ENCODE peak calls at places on chromosomes 1 and 21, in four cellular contexts. V, P, E and A are unnamed samples.
A peak's percentile ranks its signal among the peaks of the same experiment; 100 is the strongest.

GRCh38 chr1:247576514-247576913 is 11.6 kb upstream of the OR2G2 start:
- DNase-seq in E (no peak), V (peak; percentile 18), P (peak; percentile 51), A (peak; percentile 57)

GRCh38 chr21:41786521-41786987 is 19.7 kb upstream of the RIPK4 start:
- DNase-seq in E (peak; percentile 98), V (peak; percentile 100), P (no peak), A (no peak)

GRCh38 chr1:6351480-6352137 is 42.0 kb downstream of the ACOT7 start:
- DNase-seq in P (no peak), V (no peak), E (no peak), A (no peak)

GRCh38 chr1:44646276-44646675 is 28.0 kb downstream of the TMEM53 start:
- DNase-seq in P (no peak), E (no peak), V (no peak), A (no peak)

GRCh38 chr1:205913451-205914204 is 29.6 kb downstream of the SLC26A9 start:
- DNase-seq in V (peak; percentile 41), E (peak; percentile 84), P (no peak), A (no peak)

GRCh38 chr1:231929311-231929710 is 302.7 kb downstream of the DISC1 start:
- DNase-seq in E (peak; percentile 66), V (peak; percentile 68), P (no peak), A (no peak)

GRCh38 chr21:41831453-41831831 is 47.7 kb downstream of the PRDM15 start:
- DNase-seq in E (no peak), V (no peak), P (no peak), A (no peak)

GRCh38 chr1:244239261-244239770 is 188.2 kb downstream of the ZBTB18 start:
- DNase-seq in V (no peak), E (no peak), P (peak; percentile 43), A (no peak)

GRCh38 chr21:14526816-14527689 is 19.1 kb downstream of the SAMSN1 start:
- DNase-seq in P (no peak), V (no peak), E (no peak), A (peak; percentile 29)

GRCh38 chr1:38077523-38078147 is 31.0 kb upstream of the POU3F1 start:
- DNase-seq in P (no peak), V (peak; percentile 43), E (no peak), A (no peak)

GRCh38 chr1:230071316-230071715 is 4.3 kb downstream of the GALNT2 start:
- DNase-seq in P (no peak), V (no peak), E (no peak), A (no peak)

GRCh38 chr1:183089025-183089639 is 65.9 kb downstream of the LAMC1 start:
- DNase-seq in E (peak; percentile 53), P (no peak), V (peak; percentile 24), A (no peak)

GRCh38 chr1:207284209-207284892 is 37.1 kb upstream of the CD55 start:
- DNase-seq in V (no peak), E (peak; percentile 23), P (no peak), A (no peak)

GRCh38 chr1:182990413-182991144 is 32.6 kb upstream of the LAMC1 start:
- DNase-seq in P (no peak), V (peak; percentile 71), E (peak; percentile 73), A (no peak)

GRCh38 chr1:117268926-117269378 is 58.2 kb upstream of the VTCN1 start:
- DNase-seq in E (peak; percentile 59), V (peak; percentile 81), P (no peak), A (no peak)

GRCh38 chr1:203289281-203289981 is 15.9 kb upstream of the BTG2 start:
- DNase-seq in P (peak; percentile 96), E (no peak), V (no peak), A (peak; percentile 98)

GRCh38 chr1:167185062-167185461 is 35.6 kb upstream of the POU2F1 start:
- DNase-seq in E (no peak), P (no peak), V (no peak), A (no peak)

GRCh38 chr21:46061063-46061462 is 36.8 kb upstream of the COL6A2 start:
- DNase-seq in P (no peak), V (peak; percentile 50), E (no peak), A (no peak)

GRCh38 chr1:157403203-157403602 is 149.1 kb downstream of the FCRL5 start:
- DNase-seq in V (peak; percentile 29), P (peak; percentile 96), E (peak; percentile 11), A (peak; percentile 46)

GRCh38 chr1:153611024-153611352 is 1.9 kb downstream of the S100A16 start:
- DNase-seq in V (peak; percentile 43), P (no peak), E (peak; percentile 68), A (no peak)

GRCh38 chr1:26696191-26696644 is 403 bp downstream of the ARID1A start:
- DNase-seq in V (no peak), E (no peak), P (no peak), A (peak; percentile 25)

GRCh38 chr1:9010781-9011323 is 15.4 kb downstream of the SLC2A7 start:
- DNase-seq in V (no peak), E (no peak), P (no peak), A (no peak)

GRCh38 chr1:152029144-152029936 is 7.5 kb downstream of the S100A11 start:
- DNase-seq in V (peak; percentile 28), P (peak; percentile 85), E (no peak), A (no peak)

GRCh38 chr1:32454726-32455125 is 10.1 kb upstream of the ZBTB8B start:
- DNase-seq in V (peak; percentile 47), E (peak; percentile 63), P (no peak), A (no peak)

GRCh38 chr1:38835230-38835827 is 24.2 kb downstream of the RRAGC start:
- DNase-seq in P (peak; percentile 83), E (peak; percentile 85), V (peak; percentile 83), A (peak; percentile 90)

GRCh38 chr1:2628191-2628932 is 4.5 kb downstream of the MMEL1 start:
- DNase-seq in P (no peak), E (no peak), V (no peak), A (no peak)

GRCh38 chr1:99677416-99677815 is 31.5 kb downstream of the PALMD start:
- DNase-seq in P (no peak), E (no peak), V (peak; percentile 19), A (peak; percentile 14)

GRCh38 chr1:70994753-70995152 is 52.9 kb downstream of the PTGER3 start:
- DNase-seq in E (no peak), V (no peak), P (no peak), A (no peak)

GRCh38 chr21:44910229-44911065 is 10.3 kb downstream of the ITGB2 start:
- DNase-seq in E (no peak), V (no peak), P (no peak), A (peak; percentile 52)

GRCh38 chr1:89065077-89065868 is at the start of gene GBP1:
- DNase-seq in P (peak; percentile 24), E (peak; percentile 98), V (peak; percentile 94), A (peak; percentile 14)

GRCh38 chr1:226438007-226438406 is 30.1 kb upstream of the PARP1 start:
- DNase-seq in P (peak; percentile 1), E (no peak), V (no peak), A (peak; percentile 52)

GRCh38 chr1:22273686-22274681 is 131.1 kb upstream of the WNT4 start:
- DNase-seq in V (peak; percentile 43), P (no peak), E (no peak), A (no peak)

GRCh38 chr1:199310701-199311100 is 671.9 kb downstream of the PTPRC start:
- DNase-seq in P (peak; percentile 11), V (no peak), E (no peak), A (no peak)

GRCh38 chr1:41913025-41913424 is 5.7 kb downstream of the HIVEP3 start:
- DNase-seq in V (no peak), E (no peak), P (no peak), A (no peak)

GRCh38 chr1:69739181-69739580 is 171.5 kb downstream of the LRRC7 start:
- DNase-seq in P (no peak), V (peak; percentile 52), E (no peak), A (no peak)

GRCh38 chr1:119732465-119733168 is 20.9 kb downstream of the PHGDH start:
- DNase-seq in V (no peak), P (no peak), E (no peak), A (no peak)

GRCh38 chr1:215416497-215416896 is 150.6 kb upstream of the KCTD3 start:
- DNase-seq in P (no peak), E (no peak), V (no peak), A (no peak)

GRCh38 chr1:85344256-85344694 is 67.8 kb upstream of the BCL10 start:
- DNase-seq in V (peak; percentile 76), P (no peak), E (peak; percentile 64), A (no peak)

GRCh38 chr1:113616201-113616600 is 143.1 kb downstream of the PHTF1 start:
- DNase-seq in P (no peak), V (peak; percentile 67), E (no peak), A (no peak)

GRCh38 chr1:200154069-200154767 is 126.7 kb downstream of the NR5A2 start:
- DNase-seq in E (no peak), V (peak; percentile 27), P (peak; percentile 95), A (peak; percentile 89)